ENCODE peak calls at places on chromosomes 3 and 15, in four cellular contexts. W is H1, B is K562, Q is HepG2. H is an unnamed sample.

GRCh38 chr3:49689046-49689886 is at the start of the genes MST1 and RNF123:
- DNase-seq in B (peak; percentile 92), Q (peak; percentile 86), W (peak; percentile 98), H (peak; percentile 70)

GRCh38 chr3:54550216-54550977 is 377.5 kb downstream of the LRTM1 start:
- DNase-seq in Q (no peak), W (no peak), B (no peak), H (no peak)

GRCh38 chr15:56732135-56732880 is 1.0 kb downstream of the ZNF280D start:
- DNase-seq in W (no peak), B (peak; percentile 29), Q (peak; percentile 11), H (peak; percentile 46)

GRCh38 chr3:43081796-43082195 is 24.1 kb downstream of the POMGNT2 start:
- DNase-seq in Q (no peak), W (peak; percentile 17), B (no peak), H (no peak)

GRCh38 chr3:49924683-49925082 is 4.9 kb downstream of the MON1A start:
- DNase-seq in B (peak; percentile 75), W (no peak), Q (no peak), H (peak; percentile 48)

GRCh38 chr15:27804569-27805260 is 294.4 kb downstream of the OCA2 start:
- DNase-seq in B (no peak), W (no peak), Q (no peak), H (no peak)

GRCh38 chr3:181278468-181279238 is 289.1 kb upstream of the DNAJC19 start:
- DNase-seq in B (peak; percentile 1), Q (no peak), W (no peak), H (no peak)

GRCh38 chr3:137325170-137325569 is 367.4 kb downstream of the IL20RB start:
- DNase-seq in Q (no peak), B (no peak), W (no peak), H (no peak)

GRCh38 chr3:124268355-124268754 is 276.4 kb upstream of the ROPN1 start:
- DNase-seq in W (no peak), B (no peak), Q (no peak), H (no peak)

GRCh38 chr15:89341316-89342005 is 6.8 kb upstream of the POLG start:
- DNase-seq in W (no peak), B (no peak), Q (no peak), H (no peak)

GRCh38 chr15:99845009-99845408 is 111.8 kb upstream of the LYSMD4 start:
- DNase-seq in B (no peak), Q (no peak), W (no peak), H (no peak)

GRCh38 chr3:113255854-113256615 is 44.7 kb downstream of the BOC start:
- DNase-seq in B (no peak), Q (no peak), W (no peak), H (no peak)

GRCh38 chr3:113254171-113254947 is 43.0 kb downstream of the BOC start:
- DNase-seq in B (no peak), Q (no peak), W (no peak), H (no peak)

GRCh38 chr3:113258311-113258710 is 47.0 kb downstream of the BOC start:
- DNase-seq in Q (no peak), B (no peak), W (no peak), H (no peak)

GRCh38 chr3:113252553-113252952 is 41.2 kb downstream of the BOC start:
- DNase-seq in B (no peak), W (no peak), Q (no peak), H (no peak)

GRCh38 chr3:113255100-113255853 is 43.9 kb downstream of the BOC start:
- DNase-seq in W (no peak), Q (no peak), B (peak; percentile 7), H (no peak)
- TF ChIP-seq PHF8 in W (no peak), Q (no peak), B (no peak), H (no peak)

GRCh38 chr3:65851827-65852226 is 186.9 kb downstream of the MAGI1 start:
- DNase-seq in W (no peak), Q (no peak), B (no peak), H (no peak)
- TF ChIP-seq PHF8 in W (no peak), Q (no peak), B (no peak), H (no peak)

DNA sequence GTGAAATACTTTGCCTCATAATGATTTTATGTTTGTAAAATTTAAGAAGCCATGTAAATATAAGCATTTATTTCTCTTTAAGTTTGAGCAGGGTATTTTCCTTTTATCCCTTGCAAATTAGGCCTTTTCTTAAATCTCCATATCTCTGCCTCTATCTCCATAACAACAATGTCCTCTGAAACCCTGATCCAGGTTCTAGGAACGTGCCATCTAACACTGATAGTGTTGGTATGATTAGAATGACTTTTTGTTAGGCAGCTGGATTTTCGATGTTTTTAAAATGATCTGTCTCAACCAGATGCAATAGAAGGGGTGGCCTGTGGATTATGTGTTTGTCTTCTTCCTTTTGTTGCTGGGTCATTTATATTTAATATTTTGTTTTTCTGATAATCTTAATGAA is 77.9 kb downstream of the TRPC1 start:
- DNase-seq in B (no peak), W (no peak), Q (no peak), H (no peak)
- TF ChIP-seq PHF8 in B (no peak), W (no peak), Q (no peak), H (no peak)

GRCh38 chr3:150843241-150843640 is 62.0 kb downstream of the MINDY4B start:
- DNase-seq in Q (no peak), B (no peak), W (no peak), H (no peak)
- TF ChIP-seq PHF8 in Q (no peak), B (no peak), W (no peak), H (no peak)

DNA sequence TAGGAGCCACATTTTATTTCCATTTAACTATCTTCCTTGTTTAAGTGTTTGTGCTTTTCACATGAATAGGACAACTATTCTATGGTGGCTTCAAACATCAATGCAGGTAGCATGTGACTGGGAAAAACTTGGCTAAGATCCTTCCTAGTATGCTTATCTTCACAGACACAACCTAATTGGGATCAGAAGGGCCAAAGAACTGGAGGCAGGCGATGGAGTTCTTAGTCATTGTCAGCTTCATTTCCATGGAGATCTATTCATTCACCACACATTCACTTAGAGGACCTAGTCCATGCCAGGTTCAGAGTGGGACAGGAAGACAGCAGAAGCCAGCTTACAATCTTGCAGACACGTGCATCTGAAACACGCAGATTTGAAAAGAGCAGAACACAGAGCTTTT is 277.5 kb upstream of the PPP2R3A start:
- DNase-seq in W (no peak), Q (no peak), B (no peak), H (no peak)
- TF ChIP-seq PHF8 in W (no peak), Q (no peak), B (no peak), H (no peak)